ENCODE peak calls at places on chromosomes 11 and 22, in eight cellular contexts. D is cardiac fibroblast, W is NCI-H2029 treated with DMSO at 0.1 percent for 48 hours, X is H7, C is HAP-1, S is HFF-Myc, Z is T-helper 2 cell, P is progenitor cell of endocrine pancreas. Y is an unnamed sample.

GRCh38 chr22:45916515-45916914 is 60.4 kb downstream of the WNT7B start:
- DNase-seq in D (no peak), W (no peak), X (no peak), C (no peak), S (no peak), Z (no peak), P (no peak), Y (no peak)

GRCh38 chr11:74466916-74467885 is at the start of gene KCNE3:
- DNase-seq in D (peak), W (no peak), X (peak), C (peak), S (no peak), Z (no peak), P (no peak), Y (no peak)

GRCh38 chr11:68982134-68982533 is 1.3 kb upstream of the MRGPRD start:
- DNase-seq in D (no peak), W (no peak), X (no peak), C (no peak), S (no peak), Z (no peak), P (no peak), Y (no peak)

GRCh38 chr11:134566311-134566710 is 154.3 kb upstream of the B3GAT1 start:
- DNase-seq in D (no peak), W (no peak), X (peak), C (no peak), S (no peak), Z (no peak), P (no peak), Y (no peak)

GRCh38 chr22:49787861-49788260 is 39.8 kb downstream of the BRD1 start:
- DNase-seq in D (no peak), W (no peak), X (no peak), C (no peak), S (no peak), Z (no peak), P (no peak), Y (no peak)

GRCh38 chr11:64233913-64234839 is at the start of gene VEGFB:
- DNase-seq in D (peak), W (no peak), X (peak), C (peak), S (no peak), Z (peak), P (peak), Y (peak)

GRCh38 chr22:36056980-36057379 is 28.4 kb upstream of the RBFOX2 start:
- DNase-seq in D (no peak), W (no peak), X (no peak), C (no peak), S (no peak), Z (no peak), P (no peak), Y (no peak)

GRCh38 chr22:39938509-39938908 is 21.7 kb upstream of the TMA7B start:
- DNase-seq in D (no peak), W (no peak), X (no peak), C (no peak), S (no peak), Z (no peak), P (no peak), Y (peak)

GRCh38 chr22:39894554-39895092 is 1.1 kb upstream of the ENTHD1 start:
- DNase-seq in D (no peak), W (no peak), X (no peak), C (no peak), S (no peak), Z (no peak), P (no peak), Y (no peak)

GRCh38 chr22:22943521-22944267 is 56.1 kb downstream of the IGLL5 start:
- DNase-seq in D (no peak), W (no peak), X (peak), C (peak), S (no peak), Z (no peak), P (peak), Y (no peak)

GRCh38 chr22:20316844-20317401 is 2.9 kb downstream of the DGCR6L start:
- DNase-seq in D (no peak), W (no peak), X (no peak), C (no peak), S (no peak), Z (no peak), P (no peak), Y (no peak)

Y was measured in activated CD4-positive, CD25-positive, alpha-beta regulatory T cell.